ENCODE peak calls at places on chromosomes 4 and X, in seven cellular contexts. One of them, this sample, is unnamed.

GRCh38 chr4:168408620-168409019 is 71.7 kb downstream of the DDX60L start:
- DNase-seq in GM12865: no peak
- DNase-seq in body of pancreas: peak
- DNase-seq in heart right ventricle: no peak
- DNase-seq in pancreas: no peak
- DNase-seq in A549: peak
- DNase-seq in ovary: peak
- DNase-seq in this sample: peak

GRCh38 chr4:40349561-40350198 is 14.5 kb downstream of the CHRNA9 start:
- DNase-seq in GM12865: no peak
- DNase-seq in body of pancreas: no peak
- DNase-seq in heart right ventricle: no peak
- DNase-seq in pancreas: no peak
- DNase-seq in A549: peak
- DNase-seq in ovary: no peak
- DNase-seq in this sample: no peak

GRCh38 chrX:38890326-38890725 is 89.1 kb downstream of the MID1IP1 start:
- DNase-seq in GM12865: no peak
- DNase-seq in body of pancreas: no peak
- DNase-seq in heart right ventricle: no peak
- DNase-seq in pancreas: no peak
- DNase-seq in A549: no peak
- DNase-seq in ovary: no peak
- DNase-seq in this sample: no peak

GRCh38 chr4:148056879-148057278 is 325.0 kb downstream of the ARHGAP10 start:
- DNase-seq in GM12865: peak
- DNase-seq in body of pancreas: peak
- DNase-seq in heart right ventricle: peak
- DNase-seq in pancreas: no peak
- DNase-seq in A549: peak
- DNase-seq in ovary: no peak
- DNase-seq in this sample: peak

GRCh38 chr4:159237975-159238374 is 135.1 kb downstream of the RAPGEF2 start:
- DNase-seq in GM12865: no peak
- DNase-seq in body of pancreas: no peak
- DNase-seq in heart right ventricle: no peak
- DNase-seq in pancreas: no peak
- DNase-seq in A549: no peak
- DNase-seq in ovary: no peak
- DNase-seq in this sample: no peak

GRCh38 chr4:169137555-169137920 is 127.5 kb upstream of the CBR4 start:
- DNase-seq in GM12865: no peak
- DNase-seq in body of pancreas: no peak
- DNase-seq in heart right ventricle: no peak
- DNase-seq in pancreas: no peak
- DNase-seq in A549: no peak
- DNase-seq in ovary: no peak
- DNase-seq in this sample: no peak

GRCh38 chr4:102608190-102608589 is 107.0 kb downstream of the NFKB1 start:
- DNase-seq in GM12865: no peak
- DNase-seq in body of pancreas: no peak
- DNase-seq in heart right ventricle: no peak
- DNase-seq in pancreas: no peak
- DNase-seq in A549: no peak
- DNase-seq in ovary: no peak
- DNase-seq in this sample: no peak

GRCh38 chr4:77349796-77350195 is 192.8 kb downstream of the CCNG2 start:
- DNase-seq in GM12865: no peak
- DNase-seq in body of pancreas: no peak
- DNase-seq in heart right ventricle: no peak
- DNase-seq in pancreas: no peak
- DNase-seq in A549: no peak
- DNase-seq in ovary: no peak
- DNase-seq in this sample: no peak

GRCh38 chr4:89837385-89837995 is 529 bp upstream of the SNCA start:
- DNase-seq in GM12865: no peak
- DNase-seq in body of pancreas: peak
- DNase-seq in heart right ventricle: peak
- DNase-seq in pancreas: peak
- DNase-seq in A549: peak
- DNase-seq in ovary: peak
- DNase-seq in this sample: peak

GRCh38 chrX:132127748-132128147 is at the start of gene FRMD7:
- DNase-seq in GM12865: no peak
- DNase-seq in body of pancreas: peak
- DNase-seq in heart right ventricle: no peak
- DNase-seq in pancreas: no peak
- DNase-seq in A549: no peak
- DNase-seq in ovary: no peak
- DNase-seq in this sample: no peak

GRCh38 chr4:148431401-148431800 is 10.8 kb downstream of the NR3C2 start:
- DNase-seq in GM12865: no peak
- DNase-seq in body of pancreas: no peak
- DNase-seq in heart right ventricle: no peak
- DNase-seq in pancreas: no peak
- DNase-seq in A549: no peak
- DNase-seq in ovary: no peak
- DNase-seq in this sample: no peak

GRCh38 chr4:93302310-93302709 is 526.2 kb upstream of the ATOH1 start:
- DNase-seq in GM12865: no peak
- DNase-seq in body of pancreas: no peak
- DNase-seq in heart right ventricle: no peak
- DNase-seq in pancreas: no peak
- DNase-seq in A549: no peak
- DNase-seq in ovary: no peak
- DNase-seq in this sample: no peak

GRCh38 chr4:186021461-186022167 is 47.3 kb upstream of the TLR3 start:
- DNase-seq in GM12865: peak
- DNase-seq in body of pancreas: peak
- DNase-seq in heart right ventricle: peak
- DNase-seq in pancreas: no peak
- DNase-seq in A549: peak
- DNase-seq in ovary: peak
- DNase-seq in this sample: peak

GRCh38 chr4:120921456-120922389 is 803 bp downstream of the PRDM5 start:
- DNase-seq in GM12865: no peak
- DNase-seq in body of pancreas: peak
- DNase-seq in heart right ventricle: peak
- DNase-seq in pancreas: peak
- DNase-seq in A549: peak
- DNase-seq in ovary: peak
- DNase-seq in this sample: peak

GRCh38 chr4:144948009-144948408 is 150.0 kb downstream of the ANAPC10 start:
- DNase-seq in GM12865: no peak
- DNase-seq in body of pancreas: no peak
- DNase-seq in heart right ventricle: no peak
- DNase-seq in pancreas: no peak
- DNase-seq in A549: no peak
- DNase-seq in ovary: no peak
- DNase-seq in this sample: peak

GRCh38 chrX:49001521-49002090 is 458 bp downstream of the GRIPAP1 start:
- DNase-seq in GM12865: peak
- DNase-seq in body of pancreas: no peak
- DNase-seq in heart right ventricle: no peak
- DNase-seq in pancreas: no peak
- DNase-seq in A549: peak
- DNase-seq in ovary: no peak
- DNase-seq in this sample: peak

GRCh38 chr4:3495341-3495975 is 32.4 kb downstream of the DOK7 start:
- DNase-seq in GM12865: no peak
- DNase-seq in body of pancreas: no peak
- DNase-seq in heart right ventricle: no peak
- DNase-seq in pancreas: peak
- DNase-seq in A549: no peak
- DNase-seq in ovary: no peak
- DNase-seq in this sample: no peak

GRCh38 chrX:41419082-41419481 is 28.1 kb upstream of the NYX start:
- DNase-seq in GM12865: no peak
- DNase-seq in body of pancreas: no peak
- DNase-seq in heart right ventricle: no peak
- DNase-seq in pancreas: no peak
- DNase-seq in A549: no peak
- DNase-seq in ovary: no peak
- DNase-seq in this sample: no peak

GRCh38 chr4:162131256-162131655 is 32.5 kb downstream of the FSTL5 start:
- DNase-seq in GM12865: no peak
- DNase-seq in body of pancreas: no peak
- DNase-seq in heart right ventricle: no peak
- DNase-seq in pancreas: no peak
- DNase-seq in A549: peak
- DNase-seq in ovary: no peak
- DNase-seq in this sample: no peak

GRCh38 chr4:55635760-55636621 is at the start of gene NMU:
- DNase-seq in GM12865: peak
- DNase-seq in body of pancreas: peak
- DNase-seq in heart right ventricle: peak
- DNase-seq in pancreas: peak
- DNase-seq in A549: peak
- DNase-seq in ovary: peak
- DNase-seq in this sample: peak

GRCh38 chrX:17944833-17945497 is 83.9 kb upstream of the RAI2 start:
- DNase-seq in GM12865: peak
- DNase-seq in body of pancreas: no peak
- DNase-seq in heart right ventricle: no peak
- DNase-seq in pancreas: no peak
- DNase-seq in A549: peak
- DNase-seq in ovary: no peak
- DNase-seq in this sample: peak

GRCh38 chrX:12956704-12957541 is 18.0 kb upstream of the TMSB4X start:
- DNase-seq in GM12865: peak
- DNase-seq in body of pancreas: peak
- DNase-seq in heart right ventricle: no peak
- DNase-seq in pancreas: no peak
- DNase-seq in A549: peak
- DNase-seq in ovary: no peak
- DNase-seq in this sample: no peak

GRCh38 chr4:184648220-184649025 is 824 bp downstream of the CASP3 start:
- DNase-seq in GM12865: peak
- DNase-seq in body of pancreas: peak
- DNase-seq in heart right ventricle: peak
- DNase-seq in pancreas: peak
- DNase-seq in A549: peak
- DNase-seq in ovary: peak
- DNase-seq in this sample: peak

GRCh38 chr4:3770323-3771166 is 4.4 kb downstream of the ADRA2C start:
- DNase-seq in GM12865: no peak
- DNase-seq in body of pancreas: no peak
- DNase-seq in heart right ventricle: no peak
- DNase-seq in pancreas: peak
- DNase-seq in A549: no peak
- DNase-seq in ovary: no peak
- DNase-seq in this sample: no peak

GRCh38 chrX:110758781-110759180 is 36.8 kb downstream of the CHRDL1 start:
- DNase-seq in GM12865: no peak
- DNase-seq in body of pancreas: no peak
- DNase-seq in heart right ventricle: no peak
- DNase-seq in pancreas: no peak
- DNase-seq in A549: no peak
- DNase-seq in ovary: no peak
- DNase-seq in this sample: no peak

GRCh38 chr4:80767944-80768343 is 262.6 kb upstream of the BMP3 start:
- DNase-seq in GM12865: no peak
- DNase-seq in body of pancreas: no peak
- DNase-seq in heart right ventricle: no peak
- DNase-seq in pancreas: no peak
- DNase-seq in A549: no peak
- DNase-seq in ovary: no peak
- DNase-seq in this sample: no peak

GRCh38 chrX:1496076-1496475 is 40.9 kb downstream of the P2RY8 start:
- DNase-seq in GM12865: no peak
- DNase-seq in body of pancreas: no peak
- DNase-seq in heart right ventricle: no peak
- DNase-seq in pancreas: peak
- DNase-seq in A549: no peak
- DNase-seq in ovary: no peak
- DNase-seq in this sample: no peak

GRCh38 chrX:1502241-1502640 is 34.7 kb downstream of the P2RY8 start:
- DNase-seq in GM12865: peak
- DNase-seq in body of pancreas: no peak
- DNase-seq in heart right ventricle: no peak
- DNase-seq in pancreas: no peak
- DNase-seq in A549: no peak
- DNase-seq in ovary: no peak
- DNase-seq in this sample: no peak

GRCh38 chrX:1506916-1507315 is 30.1 kb downstream of the P2RY8 start:
- DNase-seq in GM12865: no peak
- DNase-seq in body of pancreas: no peak
- DNase-seq in heart right ventricle: no peak
- DNase-seq in pancreas: no peak
- DNase-seq in A549: no peak
- DNase-seq in ovary: no peak
- DNase-seq in this sample: no peak

GRCh38 chrX:1502853-1503252 is 34.1 kb downstream of the P2RY8 start:
- DNase-seq in GM12865: no peak
- DNase-seq in body of pancreas: no peak
- DNase-seq in heart right ventricle: no peak
- DNase-seq in pancreas: no peak
- DNase-seq in A549: no peak
- DNase-seq in ovary: no peak
- DNase-seq in this sample: no peak

GRCh38 chrX:1500701-1501624 is 36.0 kb downstream of the P2RY8 start:
- DNase-seq in GM12865: peak
- DNase-seq in body of pancreas: no peak
- DNase-seq in heart right ventricle: no peak
- DNase-seq in pancreas: no peak
- DNase-seq in A549: no peak
- DNase-seq in ovary: no peak
- DNase-seq in this sample: no peak
- H3K4me3 ChIP-seq in GM12865: no peak
- H3K4me3 ChIP-seq in body of pancreas: no peak
- H3K4me3 ChIP-seq in heart right ventricle: peak
- H3K4me3 ChIP-seq in pancreas: no peak
- H3K4me3 ChIP-seq in A549: no peak
- H3K4me3 ChIP-seq in ovary: no peak
- H3K4me3 ChIP-seq in this sample: no peak

GRCh38 chr4:86895692-86896488 is 3.7 kb upstream of the C4orf36 start:
- DNase-seq in GM12865: peak
- DNase-seq in body of pancreas: peak
- DNase-seq in heart right ventricle: no peak
- DNase-seq in pancreas: no peak
- DNase-seq in A549: peak
- DNase-seq in ovary: no peak
- DNase-seq in this sample: peak
- TF ChIP-seq CTCF in GM12865: peak
- TF ChIP-seq CTCF in body of pancreas: peak
- TF ChIP-seq CTCF in heart right ventricle: peak
- TF ChIP-seq CTCF in pancreas: peak
- TF ChIP-seq CTCF in A549: peak
- TF ChIP-seq CTCF in ovary: peak
- TF ChIP-seq CTCF in this sample: peak

GRCh38 chrX:56812515-56813105 is 83.6 kb downstream of the NBDY start:
- DNase-seq in GM12865: peak
- DNase-seq in body of pancreas: no peak
- DNase-seq in heart right ventricle: no peak
- DNase-seq in pancreas: no peak
- DNase-seq in A549: no peak
- DNase-seq in ovary: no peak
- DNase-seq in this sample: no peak
- H3K4me3 ChIP-seq in GM12865: peak
- H3K4me3 ChIP-seq in body of pancreas: no peak
- H3K4me3 ChIP-seq in heart right ventricle: peak
- H3K4me3 ChIP-seq in pancreas: no peak
- H3K4me3 ChIP-seq in A549: no peak
- H3K4me3 ChIP-seq in ovary: no peak
- H3K4me3 ChIP-seq in this sample: no peak

GRCh38 chr4:24473309-24473721 is 111.0 kb downstream of the DHX15 start:
- DNase-seq in GM12865: no peak
- DNase-seq in body of pancreas: no peak
- DNase-seq in heart right ventricle: peak
- DNase-seq in pancreas: no peak
- DNase-seq in A549: peak
- DNase-seq in ovary: no peak
- DNase-seq in this sample: peak
- TF ChIP-seq CTCF in GM12865: no peak
- TF ChIP-seq CTCF in body of pancreas: peak
- TF ChIP-seq CTCF in heart right ventricle: no peak
- TF ChIP-seq CTCF in pancreas: no peak
- TF ChIP-seq CTCF in A549: no peak
- TF ChIP-seq CTCF in ovary: no peak
- TF ChIP-seq CTCF in this sample: no peak

This sample was measured in testis.